ENCODE peak calls at places on chromosomes 4 and X, in four cellular contexts. I is heart left ventricle, L is mesenchymal stem cell, X is spleen. S is an unnamed sample. For H3K4me1, the result is how much of the 10 kb centered on the place peaks cover.

GRCh38 chr4:98421106-98421505 is 159.9 kb downstream of the RAP1GDS1 start:
- DNase-seq in I (no peak), X (no peak), L (peak), S (no peak)

GRCh38 chrX:55839480-55839879 is 121.9 kb downstream of the RRAGB start:
- DNase-seq in L (no peak), X (no peak), I (no peak), S (no peak)

GRCh38 chr4:38114435-38114834 is 154.2 kb downstream of the PTTG2 start:
- DNase-seq in I (no peak), X (no peak), L (peak), S (no peak)

GRCh38 chrX:142483965-142484364 is 278.9 kb upstream of the MAGEC2 start:
- DNase-seq in I (no peak), X (no peak), L (no peak), S (no peak)

GRCh38 chr4:150280081-150280950 is 202.1 kb downstream of the DCLK2 start:
- DNase-seq in I (no peak), L (peak), X (no peak), S (no peak)

GRCh38 chr4:123986268-123986798 is 589.7 kb downstream of the SPRY1 start:
- DNase-seq in L (peak), X (no peak), I (peak), S (peak)

GRCh38 chr4:13640149-13640671 is 12.7 kb upstream of the BOD1L1 start:
- DNase-seq in I (no peak), X (no peak), L (peak), S (no peak)

GRCh38 chr4:138275216-138275615 is 33.1 kb upstream of the SLC7A11 start:
- DNase-seq in L (no peak), I (no peak), X (no peak), S (no peak)

GRCh38 chr4:19686456-19686855 is 565.2 kb upstream of the SLIT2 start:
- DNase-seq in L (no peak), X (no peak), I (no peak), S (no peak)

GRCh38 chr4:79232555-79232954 is 93.3 kb downstream of the NAA11 start:
- DNase-seq in I (no peak), L (no peak), X (no peak), S (no peak)

GRCh38 chrX:11664211-11664888 is 1.4 kb downstream of the ARHGAP6 start:
- DNase-seq in I (peak), X (no peak), L (peak), S (peak)

GRCh38 chr4:82463221-82463620 is 32.8 kb downstream of the ENOPH1 start:
- DNase-seq in I (no peak), X (no peak), L (no peak), S (no peak)

GRCh38 chr4:89024051-89024675 is 32.8 kb downstream of the FAM13A start:
- DNase-seq in I (peak), L (peak), X (no peak), S (no peak)

GRCh38 chr4:8270912-8271815 is 1.6 kb downstream of the HTRA3 start:
- DNase-seq in L (peak), X (no peak), I (no peak), S (no peak)

GRCh38 chr4:53315300-53315699 is 50.6 kb downstream of the SCFD2 start:
- DNase-seq in X (no peak), L (no peak), I (no peak), S (no peak)

GRCh38 chr4:304987-305680 is at the start of gene ZNF732:
- DNase-seq in X (no peak), L (peak), I (peak), S (peak)

GRCh38 chr4:47383829-47384427 is 79.6 kb downstream of the COMMD8 start:
- DNase-seq in X (no peak), I (no peak), L (peak), S (no peak)

GRCh38 chrX:56219702-56220101 is 12.5 kb upstream of the KLF8 start:
- DNase-seq in X (no peak), I (no peak), L (no peak), S (no peak)

GRCh38 chr4:183971938-183972490 is 66.9 kb downstream of the STOX2 start:
- DNase-seq in X (no peak), L (no peak), I (peak), S (peak)

GRCh38 chr4:57303012-57303751 is 193.0 kb upstream of the IGFBP7 start:
- DNase-seq in X (no peak), I (no peak), L (peak), S (no peak)

GRCh38 chr4:145234086-145234694 is 53.8 kb upstream of the OTUD4 start:
- DNase-seq in X (no peak), L (peak), I (peak), S (no peak)

GRCh38 chr4:956531-957230 is 16.7 kb downstream of the DGKQ start:
- DNase-seq in I (no peak), X (no peak), L (no peak), S (no peak)

GRCh38 chr4:81504685-81505598 is 33.2 kb upstream of the RASGEF1B start:
- DNase-seq in L (no peak), X (peak), I (peak), S (peak)

GRCh38 chr4:15482842-15483241 is 13.2 kb downstream of the CC2D2A start:
- DNase-seq in L (no peak), I (no peak), X (no peak), S (no peak)

GRCh38 chr4:67911128-67911527 is 27.3 kb upstream of the TMPRSS11D start:
- DNase-seq in L (no peak), I (no peak), X (no peak), S (no peak)

GRCh38 chr4:74376888-74377483 is 12.0 kb downstream of the EREG start:
- DNase-seq in I (no peak), X (no peak), L (peak), S (no peak)

GRCh38 chrX:23952984-23953907 is 45.4 kb downstream of the CXorf58 start:
- DNase-seq in X (no peak), I (no peak), L (no peak), S (no peak)

GRCh38 chrX:15929231-15929630 is 74.6 kb upstream of the AP1S2 start:
- DNase-seq in X (no peak), L (no peak), I (no peak), S (no peak)

GRCh38 chrX:41734530-41734929 is 10.5 kb downstream of the GPR82 start:
- DNase-seq in I (no peak), X (no peak), L (peak), S (no peak)

GRCh38 chr4:171813195-171813955 is at the start of gene GALNTL6:
- DNase-seq in I (no peak), L (peak), X (peak), S (no peak)

GRCh38 chr4:141858437-141858836 is 222.1 kb downstream of the IL15 start:
- DNase-seq in L (no peak), I (no peak), X (no peak), S (no peak)

GRCh38 chr4:125123710-125124109 is 191.0 kb upstream of the FAT4 start:
- DNase-seq in I (no peak), X (no peak), L (no peak), S (no peak)

GRCh38 chr4:28702571-28702970 is 1841.9 kb downstream of the STIM2 start:
- DNase-seq in X (no peak), I (no peak), L (no peak), S (no peak)

GRCh38 chrX:154546354-154547244 is at the start of gene G6PD:
- DNase-seq in I (peak), L (peak), X (peak), S (peak)
- H3K4me1 ChIP-seq in I (under half), L (under half), X (half or more), S (under half)

GRCh38 chrX:104566921-104567501 is 1.0 kb downstream of the IL1RAPL2 start:
- DNase-seq in X (no peak), I (no peak), L (peak), S (no peak)
- H3K4me3 ChIP-seq in X (no peak), I (no peak), L (no peak), S (peak)

DNA sequence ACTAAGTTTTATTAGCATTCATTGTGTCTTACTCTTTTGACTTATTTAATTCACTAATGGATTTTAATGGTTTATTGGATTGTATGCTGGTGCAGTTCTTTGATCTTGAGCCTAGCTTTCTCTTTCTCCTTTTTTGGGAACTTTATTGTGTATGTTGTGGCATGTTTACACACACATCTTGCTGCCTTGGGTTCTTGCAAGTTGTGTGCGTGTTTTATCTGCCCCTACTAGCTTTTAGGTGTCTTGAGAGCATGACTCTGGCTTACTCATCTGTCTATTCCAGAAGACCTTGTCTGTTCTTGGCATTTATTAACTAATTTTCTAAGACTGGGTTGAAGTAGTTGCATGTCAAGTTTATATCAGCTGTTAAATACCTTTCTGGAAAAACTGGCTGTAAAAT is 2.7 kb downstream of the TMEM165 start:
- DNase-seq in X (no peak), I (no peak), L (peak), S (no peak)
- H3K27ac ChIP-seq in X (peak), I (peak), L (peak), S (peak)

GRCh38 chr4:70676554-70677090 is 10.3 kb upstream of the JCHAIN start:
- DNase-seq in X (no peak), L (no peak), I (no peak), S (no peak)
- H3K4me1 ChIP-seq in X (half or more), L (under half), I (under half), S (under half)

DNA sequence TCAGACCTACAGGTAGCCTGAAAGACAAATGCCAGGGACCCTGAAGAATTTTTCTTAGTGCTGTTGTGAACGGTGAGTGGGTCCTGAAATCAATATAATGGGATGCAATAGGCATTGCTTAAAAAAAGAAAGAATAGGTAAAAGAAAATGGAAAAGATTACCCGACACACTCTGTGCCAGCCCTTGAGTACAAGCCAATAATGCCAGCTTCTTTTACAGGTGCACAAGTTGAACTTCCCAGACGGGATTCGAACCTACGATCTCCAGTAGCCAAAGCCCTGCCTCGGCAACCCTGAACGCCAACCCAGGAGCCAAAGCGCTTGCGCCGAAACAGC is 24.7 kb upstream of the GLOD5 start:
- DNase-seq in X (no peak), I (no peak), L (no peak), S (no peak)
- H3K4me3 ChIP-seq in X (peak), I (peak), L (peak), S (peak)

GRCh38 chrX:154401045-154401799 is 3.0 kb downstream of the RPL10 start:
- DNase-seq in X (no peak), I (no peak), L (peak), S (no peak)

GRCh38 chrX:154403858-154404257 is 5.2 kb downstream of the DNASE1L1 start:
- DNase-seq in L (no peak), I (no peak), X (no peak), S (no peak)

GRCh38 chrX:154403192-154403591 is 5.0 kb downstream of the RPL10 start:
- DNase-seq in X (no peak), I (no peak), L (no peak), S (no peak)

GRCh38 chrX:154402622-154403127 is 4.5 kb downstream of the RPL10 start:
- DNase-seq in X (no peak), L (peak), I (no peak), S (no peak)

GRCh38 chrX:154401918-154402621 is 3.9 kb downstream of the RPL10 start:
- DNase-seq in I (no peak), X (no peak), L (peak), S (no peak)
- H3K27ac ChIP-seq in I (no peak), X (no peak), L (no peak), S (no peak)